ENCODE peak calls at places on chromosomes 3 and 15, in nine cellular contexts. T is AG09309, W is HFFc6, K is nephron progenitor cell, U is retinal pigment epithelial cell, E is stomach, S is epithelial cell of esophagus, A is heart right ventricle, H is GM23338. J is an unnamed sample.

GRCh38 chr3:49029563-49029884 is 326 bp upstream of the IMPDH2 start:
- DNase-seq in E (no peak), A (no peak), H (no peak), K (no peak), U (no peak), W (no peak), T (no peak), S (no peak), J (no peak)

GRCh38 chr3:61155701-61156292 is 95.5 kb downstream of the FHIT start:
- DNase-seq in E (peak), A (peak), T (no peak), K (no peak), U (no peak), W (no peak), H (no peak), S (no peak), J (peak)

GRCh38 chr3:174859109-174859735 is at the start of gene NAALADL2:
- DNase-seq in E (no peak), U (no peak), W (no peak), H (no peak), T (no peak), A (no peak), S (peak), K (no peak), J (peak)

GRCh38 chr3:37135561-37135960 is 38.8 kb downstream of the LRRFIP2 start:
- DNase-seq in K (no peak), A (no peak), S (no peak), W (no peak), H (no peak), U (no peak), E (no peak), T (no peak), J (no peak)

GRCh38 chr3:130707914-130708601 is 38.6 kb downstream of the PIK3R4 start:
- DNase-seq in W (no peak), T (no peak), H (no peak), E (no peak), S (no peak), K (no peak), A (no peak), U (no peak), J (peak)

GRCh38 chr3:4079354-4080180 is 223.6 kb upstream of the SETMAR start:
- DNase-seq in S (no peak), A (no peak), H (no peak), W (no peak), K (no peak), U (no peak), T (no peak), E (no peak), J (no peak)

GRCh38 chr15:93770788-93771187 is 460.6 kb upstream of the MCTP2 start:
- DNase-seq in S (peak), E (no peak), T (no peak), A (no peak), K (no peak), U (no peak), W (no peak), H (no peak), J (no peak)

GRCh38 chr15:29934251-29934650 is 112.0 kb upstream of the TJP1 start:
- DNase-seq in A (no peak), U (no peak), K (no peak), E (no peak), W (peak), H (no peak), T (no peak), S (peak), J (no peak)

GRCh38 chr3:64342940-64343691 is 117.8 kb upstream of the PRICKLE2 start:
- DNase-seq in T (peak), K (no peak), H (peak), S (peak), A (no peak), W (peak), U (peak), E (no peak), J (no peak)

GRCh38 chr15:74628199-74628598 is 12.6 kb downstream of the CLK3 start:
- DNase-seq in H (no peak), S (no peak), T (no peak), W (no peak), U (no peak), K (no peak), E (no peak), A (no peak), J (no peak)

GRCh38 chr15:89912145-89912673 is 543 bp downstream of the ARPIN start:
- DNase-seq in W (no peak), A (peak), U (no peak), E (peak), H (peak), K (peak), T (no peak), S (peak), J (peak)

GRCh38 chr3:15315003-15315402 is 17.4 kb downstream of the SH3BP5 start:
- DNase-seq in A (no peak), K (no peak), W (peak), S (no peak), E (no peak), U (no peak), T (no peak), H (no peak), J (no peak)

GRCh38 chr3:59812188-59812587 is 762.4 kb upstream of the CFAP20DC start:
- DNase-seq in H (no peak), K (no peak), S (no peak), U (no peak), A (no peak), E (no peak), T (no peak), W (no peak), J (no peak)

GRCh38 chr15:87518957-87519356 is 737.6 kb downstream of the NTRK3 start:
- DNase-seq in W (no peak), H (no peak), U (no peak), E (no peak), A (no peak), T (no peak), K (no peak), S (no peak), J (no peak)

GRCh38 chr3:71102111-71103039 is 481.2 kb downstream of the FOXP1 start:
- DNase-seq in T (peak), A (no peak), K (no peak), E (no peak), W (peak), S (peak), U (peak), H (no peak), J (no peak)

GRCh38 chr15:74212494-74212893 is 9.9 kb upstream of the STRA6 start:
- DNase-seq in T (no peak), S (no peak), K (no peak), U (no peak), H (no peak), E (no peak), A (no peak), W (no peak), J (no peak)

GRCh38 chr3:97872209-97873042 is 50.6 kb downstream of the CRYBG3 start:
- DNase-seq in U (peak), K (no peak), T (peak), E (no peak), W (peak), S (peak), H (no peak), A (no peak), J (no peak)

GRCh38 chr15:77027697-77028450 is 32.9 kb downstream of the PSTPIP1 start:
- DNase-seq in W (no peak), H (peak), S (no peak), T (no peak), U (no peak), A (no peak), E (no peak), K (peak), J (no peak)

GRCh38 chr3:111853071-111853470 is 6.0 kb upstream of the PHLDB2 start:
- DNase-seq in A (no peak), E (no peak), W (no peak), K (no peak), T (no peak), U (no peak), S (no peak), H (no peak), J (no peak)

GRCh38 chr15:84748274-84749110 is at the start of gene ZNF592:
- DNase-seq in W (peak), K (peak), S (peak), E (peak), T (no peak), H (peak), A (peak), U (no peak), J (peak)

GRCh38 chr15:56042982-56043980 is 49.9 kb upstream of the NEDD4 start:
- DNase-seq in K (no peak), W (no peak), U (no peak), E (no peak), S (no peak), T (no peak), H (peak), A (peak), J (no peak)

GRCh38 chr3:45182915-45183881 is 37.0 kb upstream of the CDCP1 start:
- DNase-seq in H (peak), T (no peak), U (no peak), S (peak), K (peak), A (no peak), E (peak), W (peak), J (peak)

GRCh38 chr15:51876169-51876568 is 46.7 kb downstream of the TMOD3 start:
- DNase-seq in S (peak), U (no peak), E (no peak), A (no peak), K (no peak), W (no peak), T (no peak), H (no peak), J (no peak)

GRCh38 chr3:134144694-134145093 is 106.0 kb downstream of the RYK start:
- DNase-seq in U (no peak), H (no peak), S (no peak), K (no peak), A (no peak), E (no peak), T (no peak), W (no peak), J (no peak)

GRCh38 chr15:76972420-76973361 is 22.2 kb upstream of the PSTPIP1 start:
- DNase-seq in A (peak), W (no peak), K (no peak), S (no peak), U (peak), T (no peak), H (no peak), E (no peak), J (no peak)

GRCh38 chr3:46901591-46902187 is 24.2 kb downstream of the PTH1R start:
- DNase-seq in K (no peak), E (no peak), S (no peak), T (no peak), H (no peak), U (no peak), W (no peak), A (no peak), J (no peak)

GRCh38 chr3:17508180-17508752 is 234.2 kb downstream of the TBC1D5 start:
- DNase-seq in A (no peak), T (no peak), E (no peak), S (no peak), H (no peak), W (no peak), K (no peak), U (no peak), J (no peak)

GRCh38 chr15:74399511-74400312 is 32.3 kb upstream of the CYP11A1 start:
- DNase-seq in E (no peak), A (no peak), W (peak), T (no peak), K (no peak), U (no peak), H (no peak), S (peak), J (no peak)

GRCh38 chr3:61807865-61808276 is 246.5 kb downstream of the PTPRG start:
- DNase-seq in T (no peak), A (peak), E (peak), K (no peak), S (no peak), H (no peak), W (peak), U (no peak), J (no peak)

GRCh38 chr3:123401836-123402530 is 46.9 kb downstream of the ADCY5 start:
- DNase-seq in A (peak), T (no peak), U (no peak), H (no peak), K (no peak), S (no peak), W (no peak), E (no peak), J (no peak)

GRCh38 chr15:67838789-67839332 is 984 bp downstream of the RNU6-1 start:
- DNase-seq in K (peak), S (peak), U (no peak), A (no peak), W (no peak), H (peak), E (peak), T (no peak), J (peak)

GRCh38 chr3:112315791-112316190 is 17.2 kb upstream of the CD200 start:
- DNase-seq in K (no peak), W (no peak), E (no peak), T (no peak), H (no peak), A (no peak), S (peak), U (no peak), J (no peak)

GRCh38 chr3:188234172-188234571 is 80.2 kb downstream of the LPP start:
- DNase-seq in H (no peak), E (no peak), U (no peak), K (no peak), A (no peak), W (peak), S (no peak), T (no peak), J (no peak)

GRCh38 chr3:51718547-51719412 is 11.9 kb downstream of the GRM2 start:
- DNase-seq in A (peak), H (peak), U (no peak), T (no peak), S (peak), K (peak), W (peak), E (peak), J (no peak)

GRCh38 chr3:51720292-51721061 is 13.6 kb downstream of the GRM2 start:
- DNase-seq in K (no peak), S (no peak), H (no peak), U (no peak), W (no peak), T (no peak), A (no peak), E (no peak), J (no peak)

GRCh38 chr3:51721062-51721745 is 14.3 kb downstream of the GRM2 start:
- DNase-seq in W (no peak), E (no peak), S (no peak), K (no peak), A (no peak), U (no peak), T (no peak), H (no peak), J (no peak)

GRCh38 chr3:51717947-51718346 is 11.1 kb downstream of the GRM2 start:
- DNase-seq in T (no peak), W (no peak), S (no peak), K (no peak), H (no peak), E (no peak), U (no peak), A (no peak), J (no peak)

DNA sequence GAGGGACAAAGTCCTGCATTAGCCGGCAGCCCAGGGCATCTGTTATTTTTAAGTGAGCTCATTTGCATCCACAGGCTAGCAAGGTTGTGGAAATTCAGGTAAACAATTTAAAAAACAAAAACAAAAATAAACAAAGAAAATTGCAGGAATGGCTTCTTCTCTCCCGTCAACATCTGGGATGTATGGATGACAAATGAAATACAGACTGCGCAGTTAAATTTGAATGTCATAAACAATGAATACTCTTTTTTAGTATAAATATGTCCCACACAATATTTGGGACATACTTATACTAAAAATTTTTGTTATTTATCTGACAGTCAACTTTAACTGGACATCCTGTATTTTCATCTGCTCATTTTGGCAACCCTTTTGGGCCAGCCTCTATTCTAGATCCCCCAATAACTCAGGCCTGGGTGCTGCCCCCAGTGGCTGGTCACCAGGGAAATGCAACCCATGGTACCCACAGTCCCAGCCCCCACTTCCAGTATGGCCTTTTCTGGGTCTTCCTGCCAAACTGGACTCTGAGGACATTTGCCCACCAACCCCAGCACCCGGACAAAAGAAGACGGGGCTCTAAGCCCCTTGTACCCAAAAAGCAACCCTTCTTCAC is 12.7 kb downstream of the GRM2 start:
- DNase-seq in H (peak), E (no peak), A (no peak), K (no peak), T (no peak), U (no peak), W (no peak), S (no peak), J (no peak)
- TF ChIP-seq CTCF in H (peak), E (no peak), A (no peak), K (peak), T (peak), U (peak), W (peak), S (no peak), J (no peak)

GRCh38 chr15:41937568-41937923 is 34.8 kb downstream of the EHD4 start:
- DNase-seq in E (no peak), W (no peak), H (no peak), T (no peak), U (no peak), A (no peak), S (no peak), K (no peak), J (no peak)
- TF ChIP-seq CTCF in E (no peak), W (no peak), H (no peak), T (no peak), U (no peak), A (peak), S (no peak), K (no peak), J (no peak)

DNA sequence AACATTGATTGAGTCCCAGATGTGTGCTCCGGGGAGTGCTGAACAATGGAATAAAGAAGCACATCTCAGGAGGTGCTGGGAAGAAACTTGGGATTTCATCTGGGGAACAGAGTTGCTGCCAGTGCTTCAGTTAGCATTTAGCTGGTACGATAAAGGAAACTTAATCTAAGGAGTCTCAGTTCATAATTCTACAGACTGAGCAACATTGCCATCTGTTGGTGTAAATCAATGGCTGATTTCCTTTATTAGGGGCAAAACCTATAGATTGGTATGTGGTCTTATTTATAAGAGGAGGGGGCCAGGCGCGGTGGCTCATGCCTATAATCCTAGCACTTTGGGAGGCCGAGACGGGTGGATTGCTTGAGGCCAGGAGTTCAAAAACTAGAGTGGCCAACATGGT is 8.9 kb downstream of the MKRN2OS start:
- DNase-seq in A (no peak), H (no peak), K (no peak), E (no peak), U (no peak), S (no peak), W (no peak), T (no peak), J (no peak)
- TF ChIP-seq CTCF in A (no peak), H (no peak), K (no peak), E (peak), U (peak), S (no peak), W (peak), T (peak), J (no peak)

DNA sequence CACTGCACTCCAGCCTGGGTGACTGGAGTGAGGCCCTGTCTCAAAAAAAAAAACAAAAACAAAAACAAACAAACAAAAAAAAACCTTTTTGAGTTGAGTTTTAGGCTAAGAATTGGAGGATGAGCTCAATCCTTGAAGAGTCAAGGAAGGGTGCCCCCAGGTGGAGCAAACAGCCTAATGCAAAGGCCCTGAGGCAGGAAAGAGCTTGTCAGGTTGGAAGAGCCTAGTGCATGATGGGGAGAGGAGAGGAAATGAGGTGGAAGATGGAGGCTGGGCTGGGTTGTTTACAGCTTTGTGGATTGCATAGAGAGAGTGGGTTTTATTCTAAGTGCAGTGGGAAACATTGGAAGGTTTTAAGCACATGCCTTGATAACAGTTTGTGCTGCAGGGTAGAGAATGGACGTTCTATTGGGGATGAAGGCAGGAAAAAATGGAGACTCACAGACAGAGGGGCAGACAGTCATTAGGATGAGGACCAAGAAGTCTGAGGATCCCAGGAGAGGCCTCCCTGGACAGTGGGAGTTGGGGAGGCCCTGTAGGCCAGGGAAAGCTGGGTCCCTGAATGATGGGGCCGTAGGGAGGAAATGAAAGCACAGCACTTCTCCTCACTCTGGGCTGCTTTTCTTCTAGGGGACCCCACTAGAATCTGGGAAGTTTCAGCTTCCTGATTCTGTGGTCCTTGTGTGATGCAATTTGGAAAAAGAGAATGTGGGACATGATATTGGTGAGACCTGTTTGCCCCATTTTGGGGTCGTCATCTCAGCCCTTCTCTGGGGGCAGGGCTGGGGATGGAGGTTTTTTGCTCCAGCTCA is 1.9 kb upstream of the SNX22 start:
- DNase-seq in T (no peak), W (peak), A (no peak), E (no peak), K (no peak), S (peak), H (peak), U (no peak), J (no peak)
- TF ChIP-seq CTCF in T (peak), W (peak), A (peak), E (no peak), K (no peak), S (peak), H (peak), U (peak), J (no peak)

DNA sequence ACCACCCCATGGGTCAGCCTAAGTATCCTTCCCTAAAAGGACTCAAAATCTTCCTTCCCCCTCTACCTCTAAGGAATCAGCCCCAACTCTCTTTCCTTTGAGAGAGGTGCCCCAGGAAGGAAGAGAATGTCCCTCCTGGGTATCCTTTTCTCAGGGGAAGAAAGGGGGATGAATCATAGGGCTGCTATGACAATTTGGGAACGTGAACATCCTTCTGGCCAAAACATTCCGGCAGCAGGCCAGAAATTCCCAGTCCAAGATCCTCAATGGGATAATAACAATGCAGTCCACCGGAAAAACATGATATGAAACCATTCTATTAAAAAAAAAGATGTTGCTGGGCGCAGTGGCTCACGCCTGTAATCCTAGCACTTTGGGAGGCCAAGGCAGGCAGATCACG is 50.8 kb upstream of the CACNA2D3 start:
- DNase-seq in A (peak), U (no peak), K (no peak), H (no peak), W (no peak), T (no peak), S (no peak), E (no peak), J (no peak)
- TF ChIP-seq CTCF in A (no peak), U (no peak), K (no peak), H (no peak), W (no peak), T (no peak), S (no peak), E (no peak), J (no peak)

GRCh38 chr3:74353039-74353438 is 261.4 kb downstream of the CNTN3 start:
- DNase-seq in T (no peak), H (peak), K (no peak), S (no peak), E (no peak), U (no peak), A (no peak), W (no peak), J (no peak)
- TF ChIP-seq CTCF in T (no peak), H (peak), K (peak), S (no peak), E (no peak), U (peak), A (no peak), W (peak), J (no peak)

GRCh38 chr3:142124243-142124642 is 25.1 kb downstream of the TFDP2 start:
- DNase-seq in W (no peak), S (no peak), H (no peak), E (no peak), U (no peak), K (no peak), T (no peak), A (no peak), J (no peak)

GRCh38 chr3:142127941-142128658 is 21.2 kb downstream of the TFDP2 start:
- DNase-seq in T (no peak), K (no peak), S (no peak), W (no peak), H (peak), A (no peak), U (no peak), E (no peak), J (no peak)

GRCh38 chr3:142134799-142135325 is 14.5 kb downstream of the TFDP2 start:
- DNase-seq in H (no peak), W (no peak), T (no peak), U (no peak), E (no peak), K (no peak), S (no peak), A (no peak), J (no peak)

GRCh38 chr3:142129516-142130171 is 19.7 kb downstream of the TFDP2 start:
- DNase-seq in U (no peak), A (no peak), T (no peak), S (no peak), K (no peak), H (no peak), W (no peak), E (no peak), J (no peak)
- TF ChIP-seq CTCF in U (peak), A (no peak), T (no peak), S (no peak), K (peak), H (no peak), W (peak), E (no peak), J (no peak)